ENCODE peak calls at places on chromosomes 7 and 10, in ten cellular contexts. L is activated T-cell treated with anti-CD3 and anti-CD28 coated beads, Interleukin-2, amount 50 U/mL, for 1 hour; K is body of pancreas; M is A549; O is GM04503; A is NCI-H460; X is HAP-1; G is CD8-positive, alpha-beta T cell; W is small intestine; I is trophoblast cell. U is an unnamed sample.

GRCh38 chr10:24661374-24661773 is 62.3 kb downstream of the ARHGAP21 start:
- DNase-seq in L (no peak), K (no peak), M (no peak), O (no peak), A (no peak), X (no peak), G (no peak), W (no peak), I (no peak), U (no peak)

GRCh38 chr7:28921822-28922221 is 36.3 kb downstream of the TRIL start:
- DNase-seq in L (no peak), K (peak; percentile 44), M (peak; percentile 61), O (no peak), A (peak; percentile 79), X (peak; percentile 68), G (no peak), W (peak; percentile 81), I (peak; percentile 60), U (peak; percentile 13)

GRCh38 chr7:158672975-158673374 is 31.6 kb downstream of the NCAPG2 start:
- DNase-seq in L (no peak), K (no peak), M (peak; percentile 66), O (no peak), A (no peak), X (no peak), G (no peak), W (no peak), I (no peak), U (no peak)

GRCh38 chr7:78139335-78139734 is 340.8 kb downstream of the PHTF2 start:
- DNase-seq in L (no peak), K (no peak), M (no peak), O (peak; percentile 77), A (no peak), X (no peak), G (no peak), W (no peak), I (no peak), U (no peak)

GRCh38 chr10:114855776-114856543 is 34.4 kb downstream of the FHIP2A start:
- DNase-seq in L (no peak), K (no peak), M (no peak), O (no peak), A (no peak), X (no peak), G (no peak), W (no peak), I (no peak), U (no peak)

GRCh38 chr7:101402081-101402779 is 39.6 kb downstream of the COL26A1 start:
- DNase-seq in L (no peak), K (peak; percentile 50), M (peak; percentile 71), O (peak; percentile 52), A (peak; percentile 38), X (peak; percentile 80), G (no peak), W (no peak), I (no peak), U (no peak)

GRCh38 chr10:621981-622740 is 67.3 kb downstream of the DIP2C start:
- DNase-seq in L (no peak), K (no peak), M (no peak), O (no peak), A (no peak), X (no peak), G (no peak), W (no peak), I (no peak), U (no peak)

GRCh38 chr7:76223286-76223972 is 21.7 kb downstream of the SRRM3 start:
- DNase-seq in L (no peak), K (no peak), M (peak; percentile 44), O (no peak), A (no peak), X (no peak), G (no peak), W (no peak), I (no peak), U (no peak)

GRCh38 chr7:91425149-91425548 is 160.9 kb downstream of the FZD1 start:
- DNase-seq in L (no peak), K (no peak), M (no peak), O (no peak), A (no peak), X (no peak), G (no peak), W (no peak), I (no peak), U (no peak)

GRCh38 chr10:114356786-114357588 is 47.3 kb downstream of the AFAP1L2 start:
- DNase-seq in L (no peak), K (no peak), M (no peak), O (no peak), A (no peak), X (no peak), G (no peak), W (no peak), I (no peak), U (peak; percentile 44)

GRCh38 chr10:78706256-78706655 is 362.5 kb upstream of the ZMIZ1 start:
- DNase-seq in L (no peak), K (no peak), M (no peak), O (no peak), A (peak; percentile 4), X (no peak), G (no peak), W (no peak), I (no peak), U (no peak)

GRCh38 chr7:121436136-121436535 is 40.0 kb upstream of the FAM3C start:
- DNase-seq in L (no peak), K (no peak), M (no peak), O (no peak), A (no peak), X (no peak), G (no peak), W (peak; percentile 23), I (peak; percentile 48), U (no peak)

GRCh38 chr7:100215895-100216294 is 3.9 kb upstream of the PVRIG start:
- DNase-seq in L (no peak), K (peak; percentile 36), M (no peak), O (no peak), A (no peak), X (no peak), G (no peak), W (no peak), I (no peak), U (no peak)

GRCh38 chr7:38410056-38410455 is 136.6 kb upstream of the TARP start:
- DNase-seq in L (no peak), K (no peak), M (no peak), O (no peak), A (no peak), X (no peak), G (no peak), W (no peak), I (no peak), U (no peak)

U was measured in AG04450.